ENCODE peak calls at places on chromosomes 7 and 10, in five cellular contexts. C is AG10803; O is naive thymus-derived CD8-positive, alpha-beta T cell; X is NCI-H82; F is HS-5. M is an unnamed sample.

GRCh38 chr7:89029864-89030263 is 234.3 kb upstream of the TEX47 start:
- DNase-seq in C (peak), O (no peak), X (no peak), F (peak), M (no peak)

GRCh38 chr7:137930616-137931015 is 71.3 kb downstream of the CREB3L2 start:
- DNase-seq in C (peak), O (no peak), X (no peak), F (peak), M (no peak)

GRCh38 chr7:43791665-43792064 is 33.2 kb downstream of the BLVRA start:
- DNase-seq in C (no peak), O (no peak), X (no peak), F (no peak), M (no peak)

GRCh38 chr7:127900735-127901685 is 130.2 kb downstream of the LRRC4 start:
- DNase-seq in C (no peak), O (no peak), X (no peak), F (no peak), M (no peak)

GRCh38 chr10:4431114-4431862 is 394.7 kb upstream of the AKR1E2 start:
- DNase-seq in C (peak), O (no peak), X (peak), F (no peak), M (no peak)

GRCh38 chr10:12780634-12781601 is 220.6 kb downstream of the CCDC3 start:
- DNase-seq in C (peak), O (no peak), X (no peak), F (no peak), M (no peak)

GRCh38 chr10:91603931-91604331 is 28.9 kb downstream of the PPP1R3C start:
- DNase-seq in C (peak), O (no peak), X (no peak), F (no peak), M (no peak)

GRCh38 chr7:37312608-37313007 is 136.1 kb downstream of the ELMO1 start:
- DNase-seq in C (no peak), O (no peak), X (no peak), F (no peak), M (no peak)

GRCh38 chr10:43867667-43868361 is 219.1 kb upstream of the ZNF32 start:
- DNase-seq in C (peak), O (no peak), X (no peak), F (peak), M (no peak)

GRCh38 chr10:104350146-104350635 is 3.4 kb upstream of the CFAP58 start:
- DNase-seq in C (peak), O (no peak), X (peak), F (no peak), M (peak)

GRCh38 chr10:96536129-96536528 is 22.4 kb upstream of the TLL2 start:
- DNase-seq in C (no peak), O (no peak), X (no peak), F (no peak), M (no peak)

GRCh38 chr7:2710256-2710655 is 22.3 kb downstream of the AMZ1 start:
- DNase-seq in C (no peak), O (no peak), X (no peak), F (no peak), M (peak)

GRCh38 chr10:100882681-100883321 is 30.0 kb upstream of the SLF2 start:
- DNase-seq in C (peak), O (no peak), X (no peak), F (no peak), M (no peak)

GRCh38 chr10:76514891-76515290 is 1083.5 kb downstream of the LRMDA start:
- DNase-seq in C (no peak), O (no peak), X (no peak), F (no peak), M (no peak)